ENCODE peak calls at places on chromosomes 4 and X, in nine cellular contexts. B, O, R, I, J, L, H, S and C are unnamed samples.

GRCh38 chrX:66579219-66579618 is 59.7 kb downstream of the EDA2R start:
- DNase-seq in B (no peak), O (no peak), R (no peak), I (no peak), J (no peak), L (no peak), H (no peak), S (no peak), C (no peak)

GRCh38 chr4:174036563-174036962 is 246.9 kb downstream of the FBXO8 start:
- DNase-seq in B (no peak), O (no peak), R (no peak), I (no peak), J (no peak), L (no peak), H (no peak), S (no peak), C (no peak)

GRCh38 chr4:1112174-1112820 is 1.1 kb downstream of the RNF212 start:
- DNase-seq in B (no peak), O (no peak), R (no peak), I (no peak), J (no peak), L (peak), H (no peak), S (no peak), C (no peak)

GRCh38 chrX:119757979-119758681 is at the start of gene SOWAHD:
- DNase-seq in B (peak), O (no peak), R (no peak), I (no peak), J (peak), L (peak), H (peak), S (no peak), C (peak)

GRCh38 chrX:70196961-70197805 is 19.9 kb downstream of the DGAT2L6 start:
- DNase-seq in B (peak), O (peak), R (peak), I (peak), J (peak), L (peak), H (peak), S (no peak), C (peak)

GRCh38 chrX:116841290-116841689 is 378.5 kb upstream of the CT83 start:
- DNase-seq in B (no peak), O (no peak), R (no peak), I (no peak), J (no peak), L (no peak), H (no peak), S (no peak), C (no peak)

GRCh38 chr4:1604706-1605205 is 79.4 kb downstream of the FAM53A start:
- DNase-seq in B (no peak), O (no peak), R (no peak), I (no peak), J (peak), L (no peak), H (no peak), S (no peak), C (peak)

GRCh38 chr4:3045500-3045850 is 28.9 kb downstream of the HTT-AS start:
- DNase-seq in B (no peak), O (peak), R (no peak), I (peak), J (no peak), L (peak), H (peak), S (no peak), C (peak)

GRCh38 chr4:656651-657337 is 17.3 kb downstream of the ATP5ME start:
- DNase-seq in B (no peak), O (no peak), R (no peak), I (peak), J (no peak), L (no peak), H (no peak), S (no peak), C (no peak)

GRCh38 chrX:9538544-9539045 is 73.7 kb downstream of the TBL1X start:
- DNase-seq in B (no peak), O (no peak), R (no peak), I (no peak), J (no peak), L (no peak), H (no peak), S (no peak), C (no peak)

GRCh38 chr4:39889226-39889625 is 88.5 kb downstream of the PDS5A start:
- DNase-seq in B (no peak), O (no peak), R (no peak), I (no peak), J (no peak), L (no peak), H (no peak), S (no peak), C (no peak)

GRCh38 chr4:63757919-63758318 is 651.3 kb downstream of the TECRL start:
- DNase-seq in B (no peak), O (no peak), R (no peak), I (no peak), J (no peak), L (no peak), H (no peak), S (no peak), C (no peak)

GRCh38 chrX:103063918-103064434 is at the start of gene BEX1:
- DNase-seq in B (peak), O (peak), R (no peak), I (peak), J (peak), L (no peak), H (no peak), S (no peak), C (peak)

GRCh38 chr4:26746742-26747351 is 113.8 kb upstream of the STIM2 start:
- DNase-seq in B (no peak), O (peak), R (no peak), I (no peak), J (no peak), L (no peak), H (no peak), S (no peak), C (no peak)

GRCh38 chrX:9882669-9883446 is 84.3 kb upstream of the CLDN34 start:
- DNase-seq in B (peak), O (peak), R (no peak), I (no peak), J (no peak), L (no peak), H (peak), S (no peak), C (peak)

GRCh38 chrX:8738588-8739189 is 6.8 kb upstream of the ANOS1 start:
- DNase-seq in B (no peak), O (no peak), R (no peak), I (peak), J (no peak), L (no peak), H (peak), S (no peak), C (peak)

GRCh38 chr4:142801966-142802365 is 44.1 kb downstream of the INPP4B start:
- DNase-seq in B (no peak), O (no peak), R (no peak), I (no peak), J (peak), L (no peak), H (no peak), S (no peak), C (no peak)

GRCh38 chr4:77220841-77221613 is 64.0 kb downstream of the CCNG2 start:
- DNase-seq in B (peak), O (peak), R (no peak), I (peak), J (peak), L (no peak), H (peak), S (no peak), C (no peak)

GRCh38 chrX:135484636-135485289 is 35.7 kb upstream of the INTS6L start:
- DNase-seq in B (peak), O (peak), R (peak), I (peak), J (peak), L (no peak), H (no peak), S (no peak), C (peak)

GRCh38 chr4:59597536-59598232 is 1602.4 kb upstream of the ADGRL3 start:
- DNase-seq in B (no peak), O (no peak), R (no peak), I (no peak), J (no peak), L (no peak), H (peak), S (no peak), C (no peak)

GRCh38 chrX:20521245-20521644 is 254.5 kb upstream of the RPS6KA3 start:
- DNase-seq in B (no peak), O (peak), R (no peak), I (peak), J (no peak), L (no peak), H (peak), S (no peak), C (no peak)

GRCh38 chr4:19346636-19347035 is 905.1 kb upstream of the SLIT2 start:
- DNase-seq in B (no peak), O (no peak), R (no peak), I (no peak), J (no peak), L (no peak), H (no peak), S (no peak), C (no peak)

GRCh38 chr4:83618431-83618830 is 82.5 kb downstream of the GPAT3 start:
- DNase-seq in B (peak), O (peak), R (peak), I (peak), J (peak), L (no peak), H (peak), S (peak), C (peak)

GRCh38 chrX:14032383-14032782 is 2.7 kb upstream of the GEMIN8 start:
- DNase-seq in B (peak), O (peak), R (no peak), I (peak), J (no peak), L (peak), H (no peak), S (peak), C (peak)

GRCh38 chrX:120677017-120677652 is 47.3 kb upstream of the C1GALT1C1 start:
- DNase-seq in B (no peak), O (no peak), R (no peak), I (peak), J (no peak), L (no peak), H (no peak), S (no peak), C (no peak)

GRCh38 chr4:112927544-112927943 is 121.9 kb upstream of the ANK2 start:
- DNase-seq in B (no peak), O (peak), R (no peak), I (no peak), J (no peak), L (no peak), H (no peak), S (no peak), C (no peak)

GRCh38 chr4:146051724-146052396 is 113.2 kb upstream of the ZNF827 start:
- DNase-seq in B (no peak), O (peak), R (no peak), I (peak), J (peak), L (no peak), H (no peak), S (peak), C (no peak)

GRCh38 chr4:118957683-118958082 is 69.0 kb downstream of the SYNPO2 start:
- DNase-seq in B (no peak), O (peak), R (no peak), I (peak), J (no peak), L (no peak), H (no peak), S (no peak), C (no peak)

GRCh38 chr4:118586357-118586790 is 98.8 kb upstream of the METTL14 start:
- DNase-seq in B (peak), O (no peak), R (no peak), I (peak), J (no peak), L (no peak), H (no peak), S (no peak), C (peak)

GRCh38 chr4:53714377-53715140 is 123.3 kb upstream of the LNX1 start:
- DNase-seq in B (no peak), O (peak), R (no peak), I (peak), J (no peak), L (no peak), H (no peak), S (no peak), C (no peak)

GRCh38 chr4:53899544-53900274 is 164.7 kb downstream of the CHIC2 start:
- DNase-seq in B (no peak), O (peak), R (no peak), I (peak), J (no peak), L (no peak), H (no peak), S (peak), C (no peak)

GRCh38 chr4:86825511-86825910 is 23.7 kb downstream of the SLC10A6 start:
- DNase-seq in B (no peak), O (peak), R (no peak), I (no peak), J (no peak), L (no peak), H (no peak), S (no peak), C (no peak)

GRCh38 chrX:97563531-97564133 is 679.9 kb downstream of the RPA4 start:
- DNase-seq in B (peak), O (peak), R (no peak), I (peak), J (peak), L (peak), H (peak), S (peak), C (peak)

GRCh38 chrX:69616520-69617203 is 749 bp downstream of the EDA start:
- DNase-seq in B (peak), O (no peak), R (no peak), I (no peak), J (no peak), L (peak), H (no peak), S (no peak), C (peak)

GRCh38 chr4:11669156-11669555 is 240.5 kb upstream of the HS3ST1 start:
- DNase-seq in B (no peak), O (peak), R (no peak), I (peak), J (no peak), L (no peak), H (no peak), S (no peak), C (peak)

GRCh38 chr4:69760455-69760854 is at the start of gene SULT1B1:
- DNase-seq in B (no peak), O (peak), R (no peak), I (peak), J (no peak), L (no peak), H (peak), S (peak), C (no peak)

GRCh38 chrX:86171366-86171765 is 23.1 kb downstream of the DACH2 start:
- DNase-seq in B (no peak), O (no peak), R (no peak), I (peak), J (no peak), L (no peak), H (no peak), S (no peak), C (no peak)

GRCh38 chr4:88522702-88523324 is 763 bp downstream of the PYURF start:
- DNase-seq in B (peak), O (peak), R (no peak), I (peak), J (no peak), L (no peak), H (peak), S (no peak), C (peak)

GRCh38 chr4:81997313-81997712 is 376.5 kb downstream of the HNRNPD start:
- DNase-seq in B (no peak), O (no peak), R (no peak), I (no peak), J (no peak), L (no peak), H (no peak), S (no peak), C (no peak)
- TF ChIP-seq CTCF in B (no peak), O (no peak), R (no peak), I (no peak), J (no peak), L (no peak), H (no peak), S (no peak), C (no peak)

DNA sequence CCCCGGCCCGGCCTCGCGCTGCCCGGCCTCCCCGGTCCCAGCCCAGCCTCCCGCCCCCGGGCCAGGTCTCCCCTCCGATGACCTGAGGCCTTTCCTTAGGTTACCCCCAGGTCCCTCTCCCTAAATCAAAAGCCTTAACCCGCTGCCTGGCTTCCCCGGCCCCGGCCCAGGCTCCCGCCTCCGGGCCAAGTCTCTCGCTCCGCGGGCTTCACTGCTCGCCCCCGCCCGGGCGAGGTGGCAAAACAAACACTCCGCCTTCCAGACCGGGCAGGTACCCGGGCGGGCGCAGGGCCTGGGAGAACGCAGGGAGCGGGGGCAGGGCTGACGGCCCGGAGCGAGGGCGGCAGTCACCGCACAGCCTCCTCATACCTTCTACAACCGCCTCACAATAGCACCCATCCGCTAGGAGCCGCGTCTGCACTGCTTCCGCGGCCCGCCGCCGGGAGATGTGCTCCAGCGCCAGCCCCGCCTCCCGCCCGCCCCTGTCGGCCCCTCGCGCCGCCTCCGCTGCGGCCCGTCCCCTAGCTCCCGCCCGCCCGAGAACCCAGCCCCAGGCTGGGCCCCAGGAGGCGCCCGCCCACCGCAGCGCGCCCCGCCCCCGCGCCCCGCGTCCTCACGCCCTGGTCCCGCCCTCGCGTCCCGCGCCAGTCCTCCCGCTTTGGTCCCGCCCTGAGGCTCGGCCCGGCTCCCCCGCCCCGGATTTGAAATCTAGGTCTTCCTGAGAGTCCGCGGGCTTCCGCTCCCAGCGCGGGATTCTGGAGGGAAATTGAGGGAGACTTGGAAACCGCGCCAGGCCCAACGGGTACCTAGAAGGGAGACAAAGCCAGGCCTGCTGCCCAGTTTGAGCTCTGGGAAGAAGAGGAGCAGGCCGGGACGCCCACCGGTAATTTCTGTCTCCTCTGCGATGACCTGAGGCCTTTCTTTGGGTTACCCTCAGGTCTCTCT is at the start of the genes CASP3 and PRIMPOL:
- DNase-seq in B (peak), O (peak), R (peak), I (peak), J (peak), L (peak), H (peak), S (peak), C (peak)
- TF ChIP-seq CTCF in B (peak), O (no peak), R (no peak), I (no peak), J (peak), L (peak), H (peak), S (peak), C (no peak)

DNA sequence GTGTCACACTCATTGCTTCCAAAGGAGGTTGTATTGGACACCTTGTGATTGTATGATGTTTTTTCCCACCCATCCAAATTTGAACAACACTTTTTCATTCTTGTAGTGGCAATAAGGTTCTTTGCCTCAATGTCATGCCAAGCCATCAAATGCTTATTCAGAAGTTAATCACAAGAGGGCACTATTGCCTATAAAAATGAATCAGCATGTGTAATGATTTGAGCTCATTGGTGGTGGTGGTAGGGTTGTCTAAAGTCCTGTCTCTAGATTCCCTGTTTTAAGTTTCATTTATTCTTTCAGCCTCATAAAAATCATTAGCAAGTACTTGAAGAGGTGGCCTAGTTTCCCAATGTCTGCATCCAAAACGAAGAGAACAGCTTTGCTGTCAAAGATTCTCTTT is 37.0 kb downstream of the IRS4 start:
- DNase-seq in B (no peak), O (peak), R (peak), I (peak), J (peak), L (no peak), H (no peak), S (no peak), C (no peak)
- TF ChIP-seq CTCF in B (peak), O (peak), R (peak), I (peak), J (no peak), L (no peak), H (peak), S (no peak), C (no peak)

GRCh38 chrX:24859211-24859841 is 156.4 kb downstream of the ARX start:
- DNase-seq in B (no peak), O (no peak), R (no peak), I (no peak), J (no peak), L (no peak), H (no peak), S (no peak), C (no peak)
- TF ChIP-seq CTCF in B (no peak), O (no peak), R (no peak), I (no peak), J (no peak), L (no peak), H (no peak), S (no peak), C (no peak)

GRCh38 chr4:15162465-15163283 is 160.4 kb downstream of the CPEB2 start:
- DNase-seq in B (no peak), O (no peak), R (no peak), I (peak), J (peak), L (no peak), H (no peak), S (no peak), C (no peak)
- TF ChIP-seq CTCF in B (peak), O (peak), R (peak), I (peak), J (peak), L (peak), H (peak), S (peak), C (no peak)

GRCh38 chrX:15468036-15468435 is 25.1 kb downstream of the PIR start:
- DNase-seq in B (no peak), O (peak), R (no peak), I (peak), J (peak), L (no peak), H (peak), S (peak), C (no peak)
- TF ChIP-seq CTCF in B (peak), O (peak), R (no peak), I (peak), J (peak), L (no peak), H (peak), S (peak), C (no peak)

DNA sequence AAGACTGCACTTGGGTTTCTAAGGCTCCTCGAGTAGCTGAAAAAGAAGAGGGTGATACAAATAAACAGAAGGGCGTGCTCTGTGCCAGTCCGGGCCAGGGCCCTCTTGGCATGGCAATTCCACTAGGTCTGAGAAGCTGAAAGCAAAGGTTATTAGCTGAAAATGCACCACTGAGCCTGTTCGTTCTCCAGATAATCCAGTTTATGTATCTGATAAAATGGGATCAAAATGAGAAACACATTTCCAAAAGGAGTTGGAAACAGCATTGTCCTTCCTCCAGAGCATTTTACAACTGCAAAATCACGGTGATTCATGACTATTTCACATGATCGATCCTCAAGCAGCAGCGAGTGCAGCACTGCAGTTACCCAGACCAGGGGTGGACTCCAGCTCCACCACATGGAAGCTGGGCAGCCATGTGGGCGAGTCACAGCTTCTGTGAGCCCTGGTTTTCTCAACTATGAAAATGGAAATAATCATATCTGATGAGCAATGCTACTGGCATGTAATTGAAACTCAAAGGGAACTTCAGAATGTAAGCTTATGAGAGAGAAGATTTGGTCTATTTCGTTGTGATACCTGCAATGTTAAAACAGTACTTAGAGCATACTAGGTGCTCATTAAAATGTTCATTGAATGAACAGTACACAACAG is 78.7 kb upstream of the MSX1 start:
- DNase-seq in B (no peak), O (peak), R (no peak), I (peak), J (peak), L (no peak), H (no peak), S (peak), C (no peak)
- TF ChIP-seq CTCF in B (no peak), O (peak), R (no peak), I (peak), J (no peak), L (no peak), H (no peak), S (peak), C (no peak)